ENCODE peak calls at places on chromosomes 12 and 14, in six cellular contexts. One of them, this sample, is unnamed. For H3K27me3, the result is how much of the 10 kb centered on the place peaks cover.

GRCh38 chr12:7712841-7713442 is 1.7 kb downstream of the DPPA3 start:
- DNase-seq in HepG2: no peak
- DNase-seq in GM12878: no peak
- DNase-seq in K562: no peak
- DNase-seq in IMR-90: no peak
- DNase-seq in H1: no peak
- DNase-seq in this sample: no peak

GRCh38 chr12:96014932-96015599 is 18.9 kb upstream of the HAL start:
- DNase-seq in IMR-90: peak
- DNase-seq in H1: no peak
- DNase-seq in HepG2: no peak
- DNase-seq in K562: no peak
- DNase-seq in GM12878: no peak
- DNase-seq in this sample: no peak

GRCh38 chr12:43009307-43009706 is 419.8 kb upstream of the PRICKLE1 start:
- DNase-seq in HepG2: no peak
- DNase-seq in GM12878: no peak
- DNase-seq in H1: no peak
- DNase-seq in IMR-90: no peak
- DNase-seq in K562: no peak
- DNase-seq in this sample: peak

GRCh38 chr14:105470812-105471771 is 3.5 kb upstream of the CRIP2 start:
- DNase-seq in HepG2: no peak
- DNase-seq in IMR-90: no peak
- DNase-seq in H1: no peak
- DNase-seq in K562: no peak
- DNase-seq in GM12878: no peak
- DNase-seq in this sample: peak

GRCh38 chr12:95718772-95719171 is 71.8 kb downstream of the NTN4 start:
- DNase-seq in H1: no peak
- DNase-seq in HepG2: no peak
- DNase-seq in K562: no peak
- DNase-seq in IMR-90: no peak
- DNase-seq in GM12878: no peak
- DNase-seq in this sample: no peak

GRCh38 chr12:2395352-2395977 is 342.7 kb downstream of the CACNA1C start:
- DNase-seq in HepG2: peak
- DNase-seq in K562: peak
- DNase-seq in H1: peak
- DNase-seq in GM12878: no peak
- DNase-seq in IMR-90: peak
- DNase-seq in this sample: peak

GRCh38 chr12:42372154-42372791 is 46.3 kb downstream of the PPHLN1 start:
- DNase-seq in K562: peak
- DNase-seq in GM12878: peak
- DNase-seq in HepG2: peak
- DNase-seq in IMR-90: peak
- DNase-seq in H1: no peak
- DNase-seq in this sample: peak

GRCh38 chr12:24778486-24779304 is 170.2 kb downstream of the BCAT1 start:
- DNase-seq in GM12878: peak
- DNase-seq in HepG2: peak
- DNase-seq in H1: no peak
- DNase-seq in K562: peak
- DNase-seq in IMR-90: peak
- DNase-seq in this sample: peak

GRCh38 chr14:45678163-45678562 is 425.2 kb upstream of the MIS18BP1 start:
- DNase-seq in GM12878: no peak
- DNase-seq in HepG2: no peak
- DNase-seq in IMR-90: no peak
- DNase-seq in K562: no peak
- DNase-seq in H1: no peak
- DNase-seq in this sample: no peak

GRCh38 chr12:95859947-95860850 is 1.4 kb downstream of the SNRPF start:
- DNase-seq in IMR-90: no peak
- DNase-seq in HepG2: no peak
- DNase-seq in K562: no peak
- DNase-seq in H1: no peak
- DNase-seq in GM12878: no peak
- DNase-seq in this sample: no peak

GRCh38 chr12:41189395-41190251 is 1.5 kb downstream of the PDZRN4 start:
- DNase-seq in GM12878: no peak
- DNase-seq in K562: no peak
- DNase-seq in HepG2: no peak
- DNase-seq in IMR-90: no peak
- DNase-seq in H1: no peak
- DNase-seq in this sample: peak

GRCh38 chr14:77986808-77987207 is 183.4 kb upstream of the NRXN3 start:
- DNase-seq in GM12878: no peak
- DNase-seq in HepG2: no peak
- DNase-seq in IMR-90: no peak
- DNase-seq in K562: no peak
- DNase-seq in H1: no peak
- DNase-seq in this sample: no peak

GRCh38 chr12:102971227-102971626 is 13.8 kb downstream of the ASCL1 start:
- DNase-seq in K562: no peak
- DNase-seq in GM12878: no peak
- DNase-seq in H1: no peak
- DNase-seq in IMR-90: no peak
- DNase-seq in HepG2: no peak
- DNase-seq in this sample: no peak

GRCh38 chr12:102978316-102978715 is 20.8 kb downstream of the ASCL1 start:
- DNase-seq in IMR-90: no peak
- DNase-seq in HepG2: no peak
- DNase-seq in GM12878: no peak
- DNase-seq in K562: no peak
- DNase-seq in H1: no peak
- DNase-seq in this sample: no peak

GRCh38 chr12:102970780-102971179 is 13.3 kb downstream of the ASCL1 start:
- DNase-seq in HepG2: no peak
- DNase-seq in IMR-90: no peak
- DNase-seq in K562: no peak
- DNase-seq in H1: no peak
- DNase-seq in GM12878: no peak
- DNase-seq in this sample: no peak

GRCh38 chr12:102976609-102977280 is 19.3 kb downstream of the ASCL1 start:
- DNase-seq in IMR-90: no peak
- DNase-seq in H1: no peak
- DNase-seq in HepG2: no peak
- DNase-seq in GM12878: no peak
- DNase-seq in K562: no peak
- DNase-seq in this sample: no peak

GRCh38 chr12:102973583-102973982 is 16.1 kb downstream of the ASCL1 start:
- DNase-seq in K562: no peak
- DNase-seq in GM12878: no peak
- DNase-seq in IMR-90: no peak
- DNase-seq in H1: no peak
- DNase-seq in HepG2: no peak
- DNase-seq in this sample: no peak
- H3K27me3 ChIP-seq in K562: under half
- H3K27me3 ChIP-seq in GM12878: under half
- H3K27me3 ChIP-seq in IMR-90: under half
- H3K27me3 ChIP-seq in H1: under half
- H3K27me3 ChIP-seq in HepG2: under half
- H3K27me3 ChIP-seq in this sample: under half

GRCh38 chr12:116607039-116607438 is 47.9 kb downstream of the MAP1LC3B2 start:
- DNase-seq in K562: no peak
- DNase-seq in H1: no peak
- DNase-seq in GM12878: no peak
- DNase-seq in IMR-90: no peak
- DNase-seq in HepG2: no peak
- DNase-seq in this sample: no peak

GRCh38 chr12:116610971-116611541 is 51.9 kb downstream of the MAP1LC3B2 start:
- DNase-seq in GM12878: no peak
- DNase-seq in IMR-90: no peak
- DNase-seq in H1: no peak
- DNase-seq in HepG2: no peak
- DNase-seq in K562: peak
- DNase-seq in this sample: no peak

GRCh38 chr12:116612436-116612835 is 53.3 kb downstream of the MAP1LC3B2 start:
- DNase-seq in K562: no peak
- DNase-seq in HepG2: no peak
- DNase-seq in H1: no peak
- DNase-seq in IMR-90: no peak
- DNase-seq in GM12878: no peak
- DNase-seq in this sample: no peak

GRCh38 chr12:116609236-116609635 is 50.1 kb downstream of the MAP1LC3B2 start:
- DNase-seq in H1: no peak
- DNase-seq in GM12878: no peak
- DNase-seq in IMR-90: no peak
- DNase-seq in K562: no peak
- DNase-seq in HepG2: no peak
- DNase-seq in this sample: no peak

GRCh38 chr12:116609715-116610114 is 50.5 kb downstream of the MAP1LC3B2 start:
- DNase-seq in K562: peak
- DNase-seq in IMR-90: no peak
- DNase-seq in H1: no peak
- DNase-seq in HepG2: no peak
- DNase-seq in GM12878: no peak
- DNase-seq in this sample: no peak
- TF ChIP-seq CTCF in K562: peak
- TF ChIP-seq CTCF in IMR-90: peak
- TF ChIP-seq CTCF in H1: no peak
- TF ChIP-seq CTCF in HepG2: peak
- TF ChIP-seq CTCF in GM12878: peak
- TF ChIP-seq CTCF in this sample: peak

GRCh38 chr14:89773644-89774316 is 180.8 kb downstream of the EFCAB11 start:
- DNase-seq in HepG2: peak
- DNase-seq in IMR-90: peak
- DNase-seq in H1: peak
- DNase-seq in GM12878: peak
- DNase-seq in K562: no peak
- DNase-seq in this sample: no peak
- TF ChIP-seq USF2 in HepG2: no peak
- TF ChIP-seq USF2 in IMR-90: no peak
- TF ChIP-seq USF2 in H1: no peak
- TF ChIP-seq USF2 in GM12878: no peak
- TF ChIP-seq USF2 in K562: no peak
- TF ChIP-seq USF2 in this sample: no peak

DNA sequence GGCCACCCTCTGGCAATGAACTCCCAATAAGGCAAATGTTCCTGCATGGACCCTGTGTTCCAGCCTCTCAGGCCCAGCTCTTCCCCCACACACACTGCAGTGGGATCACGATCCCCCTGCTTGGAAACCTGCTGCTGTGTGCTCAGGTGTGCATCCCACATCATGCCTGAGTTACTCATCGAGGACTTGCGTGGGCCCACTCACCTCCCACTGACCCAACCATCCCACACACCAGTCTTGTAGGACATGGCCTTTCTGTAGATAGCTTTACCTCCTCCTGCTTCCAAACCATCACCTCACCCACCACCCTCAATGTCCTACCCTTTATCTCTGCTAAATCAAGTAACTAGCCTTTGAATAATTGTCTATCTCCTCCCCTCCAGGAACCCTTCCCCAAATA is 24.6 kb downstream of the NPC2 start:
- DNase-seq in GM12878: no peak
- DNase-seq in H1: no peak
- DNase-seq in HepG2: no peak
- DNase-seq in K562: no peak
- DNase-seq in IMR-90: no peak
- DNase-seq in this sample: no peak
- H3K27me3 ChIP-seq in GM12878: under half
- H3K27me3 ChIP-seq in H1: under half
- H3K27me3 ChIP-seq in HepG2: under half
- H3K27me3 ChIP-seq in K562: under half
- H3K27me3 ChIP-seq in IMR-90: under half
- H3K27me3 ChIP-seq in this sample: under half

DNA sequence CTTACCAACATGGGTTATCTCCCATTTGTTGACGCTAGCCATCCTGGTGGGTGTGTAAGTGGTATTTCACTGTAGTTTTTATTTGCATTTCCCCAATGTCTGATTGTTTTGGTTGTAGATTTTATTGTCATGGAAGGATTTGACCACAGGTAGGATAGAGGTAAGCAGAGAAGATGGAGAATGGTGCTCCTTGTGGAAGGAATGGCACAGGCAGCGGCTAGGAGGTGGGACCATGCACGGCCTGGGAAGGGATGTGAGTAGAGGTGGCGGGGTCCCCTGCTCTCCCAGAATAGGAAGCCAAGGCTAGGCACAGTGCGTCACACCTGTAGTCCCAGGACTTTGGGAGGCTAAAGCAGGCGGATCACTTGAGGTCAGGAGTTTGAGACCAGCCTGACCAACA is 41.4 kb downstream of the PHETA1 start:
- DNase-seq in K562: peak
- DNase-seq in IMR-90: no peak
- DNase-seq in GM12878: no peak
- DNase-seq in HepG2: peak
- DNase-seq in H1: no peak
- DNase-seq in this sample: no peak
- TF ChIP-seq CTCF in K562: peak
- TF ChIP-seq CTCF in IMR-90: no peak
- TF ChIP-seq CTCF in GM12878: no peak
- TF ChIP-seq CTCF in HepG2: peak
- TF ChIP-seq CTCF in H1: peak
- TF ChIP-seq CTCF in this sample: peak

This sample was measured in SK-N-SH.